ENCODE peak calls at places on chromosomes 3 and 15, in eight cellular contexts. P, Z, Y, T, R, D, W and O are unnamed samples. For H3K9me3 and H3K4me1, the result is how much of the 10 kb centered on the place peaks cover.

GRCh38 chr3:55169608-55170010 is 241.8 kb upstream of the LRTM1 start:
- DNase-seq in T (no peak), D (peak), R (no peak), P (no peak), Y (no peak), Z (no peak), W (no peak), O (no peak)

GRCh38 chr3:160830792-160831191 is 74.8 kb downstream of the PPM1L start:
- DNase-seq in T (no peak), R (no peak), W (no peak), D (peak), Z (no peak), P (no peak), Y (no peak), O (no peak)

GRCh38 chr15:51678081-51678480 is 3.2 kb upstream of the SCG3 start:
- DNase-seq in T (no peak), Z (no peak), W (no peak), Y (no peak), R (no peak), P (no peak), D (peak), O (no peak)

GRCh38 chr15:84810073-84810840 is 6.9 kb upstream of the ALPK3 start:
- DNase-seq in D (peak), Y (no peak), Z (no peak), W (no peak), R (peak), P (no peak), T (no peak), O (no peak)

GRCh38 chr3:56952846-56953245 is 107.6 kb upstream of the SPATA12 start:
- DNase-seq in D (no peak), R (no peak), P (no peak), Z (no peak), Y (no peak), T (no peak), W (no peak), O (no peak)

GRCh38 chr3:126307591-126308393 is 49.4 kb downstream of the KLF15 start:
- DNase-seq in T (no peak), Z (no peak), Y (no peak), R (no peak), P (no peak), W (no peak), D (no peak), O (no peak)

GRCh38 chr3:15331606-15332404 is 581 bp downstream of the SH3BP5 start:
- DNase-seq in D (peak), P (peak), W (peak), T (no peak), R (peak), Y (peak), Z (peak), O (peak)

GRCh38 chr3:126352476-126353454 is 4.4 kb downstream of the KLF15 start:
- DNase-seq in Y (no peak), P (no peak), T (no peak), Z (no peak), R (peak), D (no peak), W (no peak), O (no peak)

GRCh38 chr3:179957264-179957845 is 79.4 kb downstream of the PEX5L start:
- DNase-seq in Z (no peak), R (no peak), P (no peak), W (no peak), Y (no peak), T (no peak), D (no peak), O (no peak)

GRCh38 chr3:172177803-172178316 is 138.5 kb downstream of the FNDC3B start:
- DNase-seq in Y (no peak), P (no peak), Z (no peak), R (no peak), W (no peak), T (no peak), D (no peak), O (no peak)

GRCh38 chr15:65851981-65852380 is 17.3 kb upstream of the RAB11A start:
- DNase-seq in P (no peak), T (no peak), D (no peak), R (no peak), Y (no peak), Z (no peak), W (no peak), O (no peak)

GRCh38 chr3:197811343-197811742 is 20.3 kb downstream of the LRCH3 start:
- DNase-seq in Y (no peak), D (no peak), R (peak), P (peak), T (peak), Z (no peak), W (no peak), O (no peak)

GRCh38 chr15:38154837-38155236 is 97.8 kb upstream of the SPRED1 start:
- DNase-seq in T (no peak), Y (no peak), W (no peak), Z (no peak), D (no peak), P (no peak), R (no peak), O (no peak)

GRCh38 chr3:195756935-195757302 is 36.1 kb downstream of the MUC20 start:
- DNase-seq in T (no peak), W (no peak), D (peak), Y (no peak), R (no peak), Z (no peak), P (no peak), O (no peak)

GRCh38 chr3:2765002-2765579 is 345.1 kb downstream of the IL5RA start:
- DNase-seq in Y (peak), T (no peak), R (no peak), Z (no peak), P (no peak), W (no peak), D (no peak), O (peak)

GRCh38 chr3:182606905-182607504 is 186.3 kb upstream of the ATP11B start:
- DNase-seq in D (no peak), P (no peak), Z (no peak), W (no peak), Y (no peak), T (no peak), R (no peak), O (no peak)

GRCh38 chr3:170724599-170724998 is 138.7 kb upstream of the SLC7A14 start:
- DNase-seq in Z (no peak), Y (no peak), W (no peak), T (no peak), D (no peak), R (peak), P (no peak), O (peak)

GRCh38 chr3:166900866-166901577 is 479.1 kb downstream of the ZBBX start:
- DNase-seq in P (no peak), T (no peak), W (no peak), R (no peak), Z (no peak), D (peak), Y (no peak), O (no peak)

GRCh38 chr3:4505688-4506558 is 12.8 kb downstream of the ITPR1 start:
- DNase-seq in D (no peak), W (no peak), Y (no peak), T (no peak), P (no peak), Z (no peak), R (no peak), O (no peak)

GRCh38 chr3:124149774-124150173 is 157.8 kb upstream of the ROPN1 start:
- DNase-seq in Z (no peak), R (no peak), P (no peak), Y (no peak), T (no peak), W (no peak), D (no peak), O (no peak)

GRCh38 chr15:82063055-82063454 is 17.2 kb upstream of the MEX3B start:
- DNase-seq in Z (no peak), Y (peak), T (no peak), R (no peak), D (no peak), W (no peak), P (no peak), O (no peak)

GRCh38 chr3:161069441-161070251 is 35.5 kb downstream of the B3GALNT1 start:
- DNase-seq in P (no peak), D (peak), T (no peak), Y (no peak), Z (no peak), W (no peak), R (no peak), O (no peak)

GRCh38 chr15:68227806-68228142 is 1.8 kb downstream of the CLN6 start:
- DNase-seq in T (no peak), R (no peak), D (no peak), Y (no peak), P (no peak), W (no peak), Z (no peak), O (no peak)

GRCh38 chr15:56211064-56211463 is 32.6 kb downstream of the RFX7 start:
- DNase-seq in W (no peak), T (no peak), R (no peak), D (no peak), Z (no peak), Y (no peak), P (no peak), O (no peak)

DNA sequence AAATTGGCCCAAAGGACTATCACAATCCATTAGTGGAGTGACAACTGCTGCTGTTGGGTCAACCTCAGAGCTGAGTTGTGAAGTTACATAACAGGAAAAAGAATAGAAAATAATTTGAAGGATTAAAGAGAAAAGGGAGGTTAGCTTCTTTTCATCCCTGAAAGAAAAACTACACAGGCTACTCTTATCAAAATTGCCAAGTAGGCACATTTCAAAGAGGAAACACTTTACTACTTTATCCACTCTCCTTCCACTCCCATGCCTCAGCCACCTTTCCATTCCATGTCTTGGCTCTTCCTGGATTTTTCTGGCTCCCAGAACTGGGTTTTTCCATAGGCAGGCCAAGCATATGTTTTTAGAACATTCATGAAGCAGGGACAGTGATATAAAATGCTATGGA is 384.0 kb upstream of the RORA start:
- DNase-seq in W (no peak), T (no peak), D (no peak), Z (no peak), P (no peak), R (no peak), Y (no peak), O (no peak)
- H3K9me3 ChIP-seq in W (under half), T (under half), D (under half), Z (under half), P (under half), R (under half), Y (under half), O (under half)

GRCh38 chr3:194667363-194667762 is 4.6 kb downstream of the LSG1 start:
- DNase-seq in Z (no peak), Y (no peak), W (no peak), P (no peak), R (no peak), D (no peak), T (no peak), O (no peak)
- H3K4me1 ChIP-seq in Z (under half), Y (under half), W (under half), P (under half), R (under half), D (under half), T (under half), O (under half)

DNA sequence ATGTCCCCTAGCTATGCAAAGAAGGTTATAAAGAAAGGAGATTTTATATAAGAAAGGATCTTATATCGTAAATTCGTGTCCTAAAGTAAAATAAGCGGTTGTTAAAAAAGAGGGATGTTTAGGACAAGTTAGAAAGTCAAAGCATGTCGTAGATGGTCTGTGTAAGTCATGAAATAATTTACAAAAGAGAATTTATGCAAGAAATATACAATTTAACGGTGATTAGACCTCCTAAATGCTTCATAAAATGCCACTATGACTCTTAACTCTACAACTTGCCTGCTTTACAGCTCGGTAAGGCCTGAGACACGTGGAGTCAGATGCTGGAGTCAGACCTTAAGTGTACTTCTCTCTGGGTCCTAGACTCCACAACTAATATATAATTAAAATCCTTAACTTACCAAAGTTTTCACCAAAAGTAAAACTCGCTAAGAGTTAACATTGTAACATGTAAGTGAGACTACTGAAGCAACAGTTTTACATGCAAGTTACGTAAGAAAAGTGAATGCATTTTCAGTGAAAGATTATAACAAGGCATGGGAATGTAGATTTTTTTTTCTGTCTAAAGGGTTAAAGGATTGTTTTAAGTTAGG is 13.3 kb upstream of the SRPRB start:
- DNase-seq in P (no peak), T (no peak), R (no peak), Z (no peak), Y (no peak), W (no peak), D (peak), O (no peak)
- H3K9me3 ChIP-seq in P (under half), T (under half), R (under half), Z (under half), Y (under half), W (under half), D (under half), O (under half)

GRCh38 chr3:138390582-138390932 is 42.2 kb downstream of the MRAS start:
- DNase-seq in R (no peak), Y (no peak), T (no peak), P (no peak), W (no peak), Z (no peak), D (no peak), O (no peak)

GRCh38 chr3:138395865-138396751 is 38.3 kb upstream of the ESYT3 start:
- DNase-seq in P (peak), D (no peak), R (no peak), W (no peak), Z (no peak), T (peak), Y (peak), O (no peak)

GRCh38 chr3:138397983-138398382 is 36.4 kb upstream of the ESYT3 start:
- DNase-seq in Y (peak), D (peak), Z (no peak), W (no peak), P (no peak), T (no peak), R (no peak), O (no peak)

GRCh38 chr3:138396752-138397410 is 37.5 kb upstream of the ESYT3 start:
- DNase-seq in R (no peak), T (no peak), Z (no peak), Y (no peak), P (no peak), W (no peak), D (no peak), O (no peak)

GRCh38 chr3:138394156-138394555 is 40.3 kb upstream of the ESYT3 start:
- DNase-seq in Z (no peak), Y (no peak), P (no peak), W (no peak), T (no peak), D (no peak), R (no peak), O (no peak)
- H3K4me1 ChIP-seq in Z (under half), Y (under half), P (under half), W (under half), T (half or more), D (under half), R (under half), O (under half)

DNA sequence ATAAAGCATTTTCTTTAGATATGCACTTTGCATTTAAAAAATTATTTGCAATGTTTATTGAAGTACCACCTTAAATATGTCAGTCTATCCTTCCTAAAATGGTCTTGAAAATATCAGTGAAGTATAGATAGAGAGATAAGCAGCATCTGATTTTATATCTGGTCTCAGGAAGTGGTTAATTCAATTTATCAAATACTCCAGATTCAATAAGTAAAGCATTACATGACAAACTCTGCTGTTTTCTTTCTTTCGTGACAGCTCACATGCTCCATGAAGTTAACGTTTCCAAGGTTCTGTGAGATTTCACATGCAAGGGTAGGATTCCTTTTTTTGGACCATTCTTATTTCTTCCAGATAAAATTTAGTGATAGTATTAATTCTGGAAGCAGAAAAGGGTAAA is 775.4 kb upstream of the ROBO1 start:
- DNase-seq in R (no peak), W (no peak), Z (no peak), T (no peak), Y (no peak), D (no peak), P (no peak), O (no peak)
- H3K9me3 ChIP-seq in R (under half), W (under half), Z (under half), T (under half), Y (under half), D (under half), P (under half), O (under half)

GRCh38 chr3:64918989-64919388 is 231.2 kb upstream of the ADAMTS9 start:
- DNase-seq in Y (no peak), Z (no peak), D (no peak), R (no peak), W (no peak), P (no peak), T (no peak), O (no peak)

GRCh38 chr3:64916937-64917336 is 229.1 kb upstream of the ADAMTS9 start:
- DNase-seq in T (no peak), W (no peak), P (no peak), Z (no peak), R (no peak), Y (peak), D (no peak), O (no peak)

GRCh38 chr3:64915778-64916177 is 228.0 kb upstream of the ADAMTS9 start:
- DNase-seq in R (no peak), P (no peak), T (no peak), W (no peak), Y (no peak), Z (no peak), D (no peak), O (no peak)

GRCh38 chr3:64917914-64918313 is 230.1 kb upstream of the ADAMTS9 start:
- DNase-seq in T (no peak), D (no peak), P (no peak), R (no peak), Y (no peak), Z (no peak), W (no peak), O (no peak)

GRCh38 chr3:64916192-64916798 is 228.5 kb upstream of the ADAMTS9 start:
- DNase-seq in Y (no peak), Z (no peak), W (no peak), R (no peak), T (no peak), P (no peak), D (no peak), O (no peak)
- H3K4me1 ChIP-seq in Y (under half), Z (under half), W (under half), R (under half), T (under half), P (under half), D (under half), O (under half)

DNA sequence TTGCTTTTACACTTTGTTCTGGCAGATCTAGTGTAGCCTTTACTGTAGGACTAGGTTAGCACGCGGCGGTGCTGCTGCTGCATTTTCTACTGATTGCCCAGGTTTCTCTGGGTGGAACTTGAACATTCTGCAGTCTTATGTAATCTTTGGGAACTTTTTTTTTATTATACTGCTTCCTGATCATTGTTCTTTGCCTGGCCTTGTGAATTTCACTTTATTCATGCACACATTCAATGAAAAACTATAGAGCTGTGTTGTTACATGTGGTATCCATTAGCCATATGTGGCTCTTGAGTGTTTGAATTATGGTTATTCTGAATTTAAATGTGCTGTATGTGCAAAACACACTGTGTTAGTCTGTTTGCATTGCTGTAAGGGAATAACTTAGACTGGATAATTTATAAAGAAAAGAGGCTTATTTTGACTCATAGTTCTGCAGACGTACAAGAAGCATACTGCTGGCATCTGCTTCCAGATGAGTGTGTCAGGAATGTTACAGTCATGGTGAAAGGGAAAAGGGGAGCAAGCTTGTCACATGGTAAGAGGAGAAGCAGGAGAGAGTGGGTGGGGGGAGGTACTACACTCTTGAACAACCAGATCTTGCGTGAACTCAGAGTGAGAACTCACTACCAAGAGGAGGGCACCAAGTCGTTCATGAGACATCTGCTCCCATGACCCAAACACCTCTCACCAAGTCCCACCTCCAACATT is 26.5 kb downstream of the MEF2A start:
- DNase-seq in R (no peak), T (no peak), P (no peak), Y (no peak), Z (no peak), W (no peak), D (no peak), O (no peak)
- H3K9me3 ChIP-seq in R (under half), T (under half), P (under half), Y (under half), Z (under half), W (under half), D (under half), O (under half)